ENCODE peak calls at places on chromosomes 1 and 21, in ten cellular contexts. One of them, this sample, is unnamed.

GRCh38 chr1:66300986-66301451 is 232.9 kb upstream of the SGIP1 start:
- DNase-seq in adrenal gland: no peak
- DNase-seq in foreskin fibroblast: peak; percentile 74
- DNase-seq in cardiac fibroblast: peak; percentile 74
- DNase-seq in astrocyte: no peak
- DNase-seq in RWPE1: peak; percentile 12
- DNase-seq in fibroblast of lung: peak; percentile 68
- DNase-seq in A549: no peak
- DNase-seq in astrocyte of the spinal cord: peak; percentile 70
- DNase-seq in thoracic aorta: no peak
- DNase-seq in this sample: no peak

GRCh38 chr1:46767649-46768282 is 31.1 kb upstream of the CYP4B1 start:
- DNase-seq in cardiac fibroblast: no peak
- DNase-seq in astrocyte of the spinal cord: no peak
- DNase-seq in fibroblast of lung: no peak
- DNase-seq in adrenal gland: no peak
- DNase-seq in astrocyte: no peak
- DNase-seq in A549: no peak
- DNase-seq in thoracic aorta: no peak
- DNase-seq in RWPE1: no peak
- DNase-seq in foreskin fibroblast: no peak
- DNase-seq in this sample: no peak

GRCh38 chr1:203148127-203148526 is 20.6 kb downstream of the ADORA1 start:
- DNase-seq in A549: no peak
- DNase-seq in adrenal gland: no peak
- DNase-seq in RWPE1: peak; percentile 60
- DNase-seq in foreskin fibroblast: no peak
- DNase-seq in astrocyte of the spinal cord: no peak
- DNase-seq in thoracic aorta: no peak
- DNase-seq in fibroblast of lung: no peak
- DNase-seq in cardiac fibroblast: no peak
- DNase-seq in astrocyte: no peak
- DNase-seq in this sample: peak; percentile 32

GRCh38 chr1:65952692-65953091 is 160.0 kb downstream of the PDE4B start:
- DNase-seq in astrocyte: peak; percentile 54
- DNase-seq in cardiac fibroblast: peak; percentile 10
- DNase-seq in RWPE1: no peak
- DNase-seq in foreskin fibroblast: no peak
- DNase-seq in astrocyte of the spinal cord: peak; percentile 24
- DNase-seq in A549: no peak
- DNase-seq in fibroblast of lung: peak; percentile 37
- DNase-seq in adrenal gland: no peak
- DNase-seq in thoracic aorta: no peak
- DNase-seq in this sample: no peak

GRCh38 chr1:180949616-180950000 is 36.9 kb downstream of the KIAA1614 start:
- DNase-seq in adrenal gland: no peak
- DNase-seq in fibroblast of lung: no peak
- DNase-seq in A549: no peak
- DNase-seq in RWPE1: no peak
- DNase-seq in cardiac fibroblast: no peak
- DNase-seq in foreskin fibroblast: no peak
- DNase-seq in thoracic aorta: no peak
- DNase-seq in astrocyte: no peak
- DNase-seq in astrocyte of the spinal cord: no peak
- DNase-seq in this sample: no peak

GRCh38 chr1:48061162-48062136 is 64.3 kb upstream of the TRABD2B start:
- DNase-seq in adrenal gland: peak; percentile 56
- DNase-seq in cardiac fibroblast: peak; percentile 71
- DNase-seq in fibroblast of lung: peak; percentile 55
- DNase-seq in foreskin fibroblast: peak; percentile 75
- DNase-seq in astrocyte: peak; percentile 8
- DNase-seq in astrocyte of the spinal cord: peak; percentile 40
- DNase-seq in thoracic aorta: no peak
- DNase-seq in RWPE1: peak; percentile 62
- DNase-seq in A549: peak; percentile 38
- DNase-seq in this sample: peak; percentile 68

GRCh38 chr21:37257967-37258877 is 8.9 kb downstream of the VPS26C start:
- DNase-seq in fibroblast of lung: peak; percentile 56
- DNase-seq in foreskin fibroblast: peak; percentile 72
- DNase-seq in RWPE1: peak; percentile 67
- DNase-seq in astrocyte: peak; percentile 34
- DNase-seq in thoracic aorta: no peak
- DNase-seq in astrocyte of the spinal cord: peak; percentile 50
- DNase-seq in adrenal gland: peak; percentile 68
- DNase-seq in A549: peak; percentile 84
- DNase-seq in cardiac fibroblast: peak; percentile 69
- DNase-seq in this sample: peak; percentile 83

GRCh38 chr1:154453155-154453554 is 48.0 kb downstream of the IL6R start:
- DNase-seq in A549: no peak
- DNase-seq in thoracic aorta: no peak
- DNase-seq in astrocyte of the spinal cord: no peak
- DNase-seq in cardiac fibroblast: no peak
- DNase-seq in adrenal gland: no peak
- DNase-seq in RWPE1: no peak
- DNase-seq in foreskin fibroblast: peak; percentile 63
- DNase-seq in astrocyte: no peak
- DNase-seq in fibroblast of lung: no peak
- DNase-seq in this sample: peak; percentile 22

GRCh38 chr1:33072707-33073106 is 8.2 kb upstream of the AZIN2 start:
- DNase-seq in cardiac fibroblast: no peak
- DNase-seq in A549: no peak
- DNase-seq in RWPE1: no peak
- DNase-seq in adrenal gland: no peak
- DNase-seq in foreskin fibroblast: peak; percentile 67
- DNase-seq in fibroblast of lung: peak; percentile 38
- DNase-seq in astrocyte of the spinal cord: no peak
- DNase-seq in astrocyte: no peak
- DNase-seq in thoracic aorta: no peak
- DNase-seq in this sample: no peak

DNA sequence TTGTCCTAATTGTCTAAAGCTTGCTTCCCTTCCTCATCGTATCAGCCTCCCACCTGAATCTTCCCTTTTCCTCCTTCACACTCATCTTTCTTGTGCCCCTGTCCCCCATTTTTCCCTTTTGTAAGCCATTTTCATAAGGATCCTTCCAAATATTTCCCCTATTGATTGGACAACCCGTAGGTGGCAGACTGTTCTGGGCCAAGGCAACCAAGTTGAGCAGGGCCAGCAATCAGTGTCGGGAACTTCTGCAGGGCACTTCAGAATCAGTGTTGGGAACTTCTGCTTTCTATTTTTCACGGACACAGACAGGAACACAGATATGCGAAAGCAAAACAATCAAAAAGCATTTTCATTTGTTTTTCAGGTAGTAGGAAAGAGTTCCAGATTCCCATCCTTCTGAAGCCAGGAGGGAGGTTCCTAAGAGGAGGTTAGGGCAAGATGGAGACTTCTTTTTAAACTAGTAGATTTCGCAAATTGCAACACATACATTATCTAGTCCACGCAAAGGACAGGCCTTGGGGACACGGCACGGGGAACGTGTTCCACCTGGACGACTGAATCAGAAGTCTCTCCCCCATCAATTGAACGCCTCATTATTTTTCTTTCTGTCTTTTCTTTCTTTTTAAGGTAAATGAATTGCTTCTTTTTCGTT is 691 bp upstream of the MPZL1 start:
- DNase-seq in astrocyte: peak; percentile 51
- DNase-seq in RWPE1: peak; percentile 60
- DNase-seq in adrenal gland: peak; percentile 48
- DNase-seq in thoracic aorta: no peak
- DNase-seq in fibroblast of lung: peak; percentile 77
- DNase-seq in astrocyte of the spinal cord: peak; percentile 73
- DNase-seq in cardiac fibroblast: peak; percentile 73
- DNase-seq in foreskin fibroblast: peak; percentile 88
- DNase-seq in A549: peak; percentile 75
- DNase-seq in this sample: peak; percentile 67
- TF ChIP-seq CTCF in astrocyte: no peak
- TF ChIP-seq CTCF in RWPE1: peak; percentile 68
- TF ChIP-seq CTCF in adrenal gland: peak; percentile 52
- TF ChIP-seq CTCF in thoracic aorta: no peak
- TF ChIP-seq CTCF in fibroblast of lung: peak; percentile 55
- TF ChIP-seq CTCF in astrocyte of the spinal cord: peak; percentile 56
- TF ChIP-seq CTCF in cardiac fibroblast: peak; percentile 61
- TF ChIP-seq CTCF in foreskin fibroblast: peak; percentile 51
- TF ChIP-seq CTCF in A549: peak; percentile 60
- TF ChIP-seq CTCF in this sample: peak; percentile 57

GRCh38 chr21:44050276-44050675 is 38.2 kb downstream of the TRAPPC10 start:
- DNase-seq in thoracic aorta: no peak
- DNase-seq in astrocyte of the spinal cord: no peak
- DNase-seq in cardiac fibroblast: no peak
- DNase-seq in astrocyte: no peak
- DNase-seq in A549: no peak
- DNase-seq in RWPE1: no peak
- DNase-seq in fibroblast of lung: no peak
- DNase-seq in adrenal gland: no peak
- DNase-seq in foreskin fibroblast: no peak
- DNase-seq in this sample: no peak

GRCh38 chr21:44047996-44048560 is 36.0 kb downstream of the TRAPPC10 start:
- DNase-seq in RWPE1: no peak
- DNase-seq in foreskin fibroblast: no peak
- DNase-seq in astrocyte: no peak
- DNase-seq in A549: no peak
- DNase-seq in astrocyte of the spinal cord: no peak
- DNase-seq in thoracic aorta: no peak
- DNase-seq in cardiac fibroblast: no peak
- DNase-seq in adrenal gland: no peak
- DNase-seq in fibroblast of lung: no peak
- DNase-seq in this sample: peak; percentile 8

GRCh38 chr21:44049182-44049581 is 37.1 kb downstream of the TRAPPC10 start:
- DNase-seq in RWPE1: no peak
- DNase-seq in A549: no peak
- DNase-seq in fibroblast of lung: no peak
- DNase-seq in astrocyte: no peak
- DNase-seq in astrocyte of the spinal cord: no peak
- DNase-seq in adrenal gland: no peak
- DNase-seq in thoracic aorta: no peak
- DNase-seq in cardiac fibroblast: no peak
- DNase-seq in foreskin fibroblast: no peak
- DNase-seq in this sample: no peak

GRCh38 chr21:44051462-44051941 is 39.4 kb downstream of the TRAPPC10 start:
- DNase-seq in adrenal gland: peak; percentile 33
- DNase-seq in fibroblast of lung: peak; percentile 52
- DNase-seq in thoracic aorta: no peak
- DNase-seq in astrocyte of the spinal cord: peak; percentile 56
- DNase-seq in A549: no peak
- DNase-seq in foreskin fibroblast: no peak
- DNase-seq in RWPE1: no peak
- DNase-seq in astrocyte: peak; percentile 37
- DNase-seq in cardiac fibroblast: peak; percentile 93
- DNase-seq in this sample: no peak

GRCh38 chr21:44049606-44050005 is 37.5 kb downstream of the TRAPPC10 start:
- DNase-seq in thoracic aorta: no peak
- DNase-seq in adrenal gland: no peak
- DNase-seq in A549: no peak
- DNase-seq in astrocyte: no peak
- DNase-seq in foreskin fibroblast: no peak
- DNase-seq in fibroblast of lung: no peak
- DNase-seq in cardiac fibroblast: no peak
- DNase-seq in astrocyte of the spinal cord: no peak
- DNase-seq in RWPE1: no peak
- DNase-seq in this sample: no peak
- TF ChIP-seq CTCF in thoracic aorta: no peak
- TF ChIP-seq CTCF in adrenal gland: no peak
- TF ChIP-seq CTCF in A549: no peak
- TF ChIP-seq CTCF in astrocyte: no peak
- TF ChIP-seq CTCF in foreskin fibroblast: no peak
- TF ChIP-seq CTCF in fibroblast of lung: no peak
- TF ChIP-seq CTCF in cardiac fibroblast: no peak
- TF ChIP-seq CTCF in astrocyte of the spinal cord: no peak
- TF ChIP-seq CTCF in RWPE1: no peak
- TF ChIP-seq CTCF in this sample: no peak

GRCh38 chr1:242751941-242752340 is 227.4 kb upstream of the PLD5 start:
- DNase-seq in thoracic aorta: no peak
- DNase-seq in RWPE1: no peak
- DNase-seq in A549: no peak
- DNase-seq in fibroblast of lung: no peak
- DNase-seq in cardiac fibroblast: no peak
- DNase-seq in astrocyte of the spinal cord: no peak
- DNase-seq in adrenal gland: no peak
- DNase-seq in foreskin fibroblast: no peak
- DNase-seq in astrocyte: no peak
- DNase-seq in this sample: no peak

GRCh38 chr1:242754061-242754648 is 229.7 kb upstream of the PLD5 start:
- DNase-seq in adrenal gland: no peak
- DNase-seq in fibroblast of lung: no peak
- DNase-seq in astrocyte: no peak
- DNase-seq in astrocyte of the spinal cord: no peak
- DNase-seq in A549: no peak
- DNase-seq in RWPE1: no peak
- DNase-seq in foreskin fibroblast: no peak
- DNase-seq in cardiac fibroblast: no peak
- DNase-seq in thoracic aorta: no peak
- DNase-seq in this sample: no peak

DNA sequence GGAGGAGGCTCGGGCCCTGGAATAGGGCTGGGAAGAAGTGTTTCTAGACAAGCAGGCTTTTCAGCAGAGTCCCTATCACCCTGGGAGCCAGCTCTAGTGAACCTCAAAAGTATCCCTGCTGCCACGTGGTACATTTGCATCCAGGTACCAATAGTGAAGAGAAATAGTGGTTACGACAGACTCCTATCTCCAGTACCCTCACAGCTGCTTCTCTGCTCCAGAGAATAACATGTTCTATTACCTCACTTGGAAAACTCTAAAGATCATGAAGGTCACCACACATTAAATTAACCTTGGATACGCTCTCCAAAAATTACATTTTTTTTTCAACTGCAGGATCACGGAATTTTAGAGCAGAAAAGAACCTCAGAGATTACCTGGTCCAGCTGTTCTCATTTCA is 230.4 kb upstream of the PLD5 start:
- DNase-seq in astrocyte: no peak
- DNase-seq in A549: no peak
- DNase-seq in astrocyte of the spinal cord: no peak
- DNase-seq in adrenal gland: no peak
- DNase-seq in foreskin fibroblast: no peak
- DNase-seq in cardiac fibroblast: no peak
- DNase-seq in thoracic aorta: no peak
- DNase-seq in RWPE1: no peak
- DNase-seq in fibroblast of lung: no peak
- DNase-seq in this sample: no peak
- TF ChIP-seq CTCF in astrocyte: no peak
- TF ChIP-seq CTCF in A549: no peak
- TF ChIP-seq CTCF in astrocyte of the spinal cord: no peak
- TF ChIP-seq CTCF in adrenal gland: no peak
- TF ChIP-seq CTCF in foreskin fibroblast: no peak
- TF ChIP-seq CTCF in cardiac fibroblast: no peak
- TF ChIP-seq CTCF in thoracic aorta: no peak
- TF ChIP-seq CTCF in RWPE1: no peak
- TF ChIP-seq CTCF in fibroblast of lung: no peak
- TF ChIP-seq CTCF in this sample: no peak

DNA sequence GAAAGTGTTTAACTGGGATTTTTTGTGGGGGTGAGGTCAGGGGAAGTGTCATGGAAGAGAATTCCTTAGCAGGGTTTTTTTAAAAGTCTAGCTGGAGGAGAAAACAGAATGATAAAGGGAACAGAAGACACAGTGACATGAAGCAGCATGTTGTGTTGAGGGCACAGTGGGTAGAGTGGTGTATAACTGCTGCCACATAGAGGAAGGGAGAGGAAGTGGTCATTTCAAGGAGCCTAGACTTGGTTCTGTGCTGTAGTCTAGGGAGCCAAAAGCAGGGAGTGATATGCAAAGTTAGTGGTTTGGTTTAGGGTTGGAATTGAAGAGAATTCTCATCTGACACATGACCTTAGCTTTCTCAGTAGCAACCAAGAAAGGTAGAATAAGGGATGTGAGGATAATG is 10.2 kb downstream of the EEIG2 start:
- DNase-seq in thoracic aorta: no peak
- DNase-seq in A549: peak; percentile 32
- DNase-seq in foreskin fibroblast: peak; percentile 25
- DNase-seq in fibroblast of lung: no peak
- DNase-seq in adrenal gland: no peak
- DNase-seq in RWPE1: peak; percentile 29
- DNase-seq in astrocyte: no peak
- DNase-seq in cardiac fibroblast: peak; percentile 47
- DNase-seq in astrocyte of the spinal cord: no peak
- DNase-seq in this sample: peak; percentile 50
- TF ChIP-seq CTCF in thoracic aorta: no peak
- TF ChIP-seq CTCF in A549: peak; percentile 30
- TF ChIP-seq CTCF in foreskin fibroblast: no peak
- TF ChIP-seq CTCF in fibroblast of lung: peak; percentile 18
- TF ChIP-seq CTCF in adrenal gland: peak; percentile 43
- TF ChIP-seq CTCF in RWPE1: no peak
- TF ChIP-seq CTCF in astrocyte: peak; percentile 25
- TF ChIP-seq CTCF in cardiac fibroblast: peak; percentile 47
- TF ChIP-seq CTCF in astrocyte of the spinal cord: peak; percentile 50
- TF ChIP-seq CTCF in this sample: peak; percentile 72

This sample was measured in epithelial cell of esophagus.